ENCODE peak calls at places on chromosome 15, in six cellular contexts. M is NCI-H1105 treated with DMSO at 0.1 percent for 48 hours, L is AG04450, S is GM04504, A is HFF-Myc, B is T-helper 1 cell. F is an unnamed sample.
A peak's percentile ranks its signal among the peaks of the same experiment; 100 is the strongest.

GRCh38 chr15:51403072-51403878 is 61.8 kb downstream of the GLDN start:
- DNase-seq in M (peak; percentile 8), L (peak; percentile 8), S (no peak), A (no peak), B (no peak), F (peak; percentile 7)

GRCh38 chr15:96818861-96819260 is 488.4 kb downstream of the NR2F2 start:
- DNase-seq in M (no peak), L (no peak), S (no peak), A (no peak), B (no peak), F (no peak)

GRCh38 chr15:56679247-56679646 is 54.1 kb downstream of the ZNF280D start:
- DNase-seq in M (no peak), L (no peak), S (no peak), A (no peak), B (no peak), F (no peak)

GRCh38 chr15:59232476-59232875 is 25.8 kb downstream of the LDHAL6B start:
- DNase-seq in M (no peak), L (peak; percentile 56), S (peak; percentile 66), A (peak; percentile 32), B (no peak), F (no peak)

GRCh38 chr15:84645997-84646396 is 8.1 kb downstream of the WDR73 start:
- DNase-seq in M (no peak), L (no peak), S (no peak), A (no peak), B (no peak), F (no peak)

GRCh38 chr15:41258706-41259471 is 27.8 kb downstream of the CHP1 start:
- DNase-seq in M (no peak), L (no peak), S (no peak), A (no peak), B (no peak), F (no peak)

GRCh38 chr15:31013863-31014607 is 22.6 kb upstream of the MTMR10 start:
- DNase-seq in M (peak; percentile 13), L (no peak), S (no peak), A (no peak), B (no peak), F (no peak)

GRCh38 chr15:76401285-76401684 is 64.7 kb downstream of the ISL2 start:
- DNase-seq in M (no peak), L (no peak), S (no peak), A (peak; percentile 2), B (no peak), F (no peak)

GRCh38 chr15:58438956-58439355 is 7.2 kb downstream of the LIPC start:
- DNase-seq in M (peak; percentile 49), L (peak; percentile 13), S (peak; percentile 37), A (no peak), B (peak; percentile 72), F (peak; percentile 22)

GRCh38 chr15:70318594-70318993 is 220.9 kb upstream of the TLE3 start:
- DNase-seq in M (no peak), L (no peak), S (peak; percentile 10), A (peak; percentile 50), B (no peak), F (no peak)

GRCh38 chr15:67504061-67504460 is 16.9 kb upstream of the C15orf61 start:
- DNase-seq in M (no peak), L (no peak), S (no peak), A (no peak), B (no peak), F (no peak)

GRCh38 chr15:44722011-44722410 is 10.7 kb downstream of the B2M start:
- DNase-seq in M (no peak), L (no peak), S (no peak), A (no peak), B (no peak), F (no peak)

GRCh38 chr15:95051881-95052280 is 820.5 kb downstream of the MCTP2 start:
- DNase-seq in M (no peak), L (no peak), S (peak; percentile 18), A (peak; percentile 55), B (no peak), F (no peak)

GRCh38 chr15:23397779-23398178 is 43.2 kb downstream of the GOLGA8S start:
- DNase-seq in M (no peak), L (no peak), S (no peak), A (no peak), B (no peak), F (no peak)

GRCh38 chr15:79198461-79198860 is 84.1 kb upstream of the ANKRD34C start:
- DNase-seq in M (no peak), L (no peak), S (no peak), A (no peak), B (no peak), F (no peak)

GRCh38 chr15:99842071-99842470 is 108.8 kb upstream of the LYSMD4 start:
- DNase-seq in M (no peak), L (no peak), S (no peak), A (no peak), B (no peak), F (no peak)

GRCh38 chr15:37298271-37298670 is 197.9 kb upstream of the MEIS2 start:
- DNase-seq in M (no peak), L (no peak), S (no peak), A (no peak), B (no peak), F (no peak)

GRCh38 chr15:80159811-80160569 is 7.2 kb downstream of the FAH start:
- DNase-seq in M (no peak), L (no peak), S (no peak), A (no peak), B (peak; percentile 51), F (no peak)

GRCh38 chr15:41911691-41912345 is 18.0 kb upstream of the SPTBN5 start:
- DNase-seq in M (no peak), L (no peak), S (no peak), A (no peak), B (no peak), F (no peak)

GRCh38 chr15:55744026-55744655 is 1.2 kb upstream of the PRTG start:
- DNase-seq in M (no peak), L (no peak), S (no peak), A (no peak), B (no peak), F (no peak)

GRCh38 chr15:91281991-91282390 is 181.9 kb downstream of the SV2B start:
- DNase-seq in M (no peak), L (no peak), S (no peak), A (no peak), B (no peak), F (no peak)

GRCh38 chr15:48954538-48954937 is 9.2 kb downstream of the SHC4 start:
- DNase-seq in M (no peak), L (no peak), S (no peak), A (no peak), B (no peak), F (no peak)

GRCh38 chr15:55827965-55828364 is 85.0 kb upstream of the PRTG start:
- DNase-seq in M (no peak), L (no peak), S (no peak), A (no peak), B (no peak), F (no peak)

GRCh38 chr15:90006217-90007088 is 5.3 kb downstream of the ZNF710 start:
- DNase-seq in M (no peak), L (no peak), S (no peak), A (no peak), B (peak; percentile 18), F (no peak)

GRCh38 chr15:62026707-62027565 is 33.3 kb downstream of the VPS13C start:
- DNase-seq in M (no peak), L (no peak), S (no peak), A (no peak), B (no peak), F (no peak)

GRCh38 chr15:100250166-100250800 is 91.5 kb downstream of the ADAMTS17 start:
- DNase-seq in M (no peak), L (no peak), S (no peak), A (no peak), B (no peak), F (no peak)

GRCh38 chr15:60370105-60370803 is 27.5 kb downstream of the ANXA2 start:
- DNase-seq in M (no peak), L (no peak), S (no peak), A (no peak), B (no peak), F (no peak)

GRCh38 chr15:101043911-101044624 is 124.9 kb downstream of the LRRK1 start:
- DNase-seq in M (no peak), L (no peak), S (no peak), A (no peak), B (no peak), F (no peak)

GRCh38 chr15:80317389-80318169 is 65.6 kb upstream of the CTXND1 start:
- DNase-seq in M (no peak), L (peak; percentile 79), S (peak; percentile 84), A (peak; percentile 20), B (no peak), F (no peak)

F was measured in NCI-H748 treated with DMSO at 0.1 percent for 48 hours.